ENCODE peak calls at places on chromosomes 2 and 18, in six cellular contexts. One of them, this sample, is unnamed.

GRCh38 chr2:170845343-170845742 is 28.7 kb downstream of the GAD1 start:
- DNase-seq in activated CD4-positive, alpha-beta T cell treated with anti-CD3 and anti-CD28 coated beads, Interleukin-2, amount 50 U/mL, for 1 hour: no peak
- DNase-seq in AG08395: no peak
- DNase-seq in heart left ventricle: no peak
- DNase-seq in left ventricle myocardium superior: no peak
- DNase-seq in SJSA1: no peak
- DNase-seq in this sample: no peak

GRCh38 chr18:73940721-73941120 is 206.9 kb downstream of the FBXO15 start:
- DNase-seq in activated CD4-positive, alpha-beta T cell treated with anti-CD3 and anti-CD28 coated beads, Interleukin-2, amount 50 U/mL, for 1 hour: no peak
- DNase-seq in AG08395: no peak
- DNase-seq in heart left ventricle: no peak
- DNase-seq in left ventricle myocardium superior: no peak
- DNase-seq in SJSA1: no peak
- DNase-seq in this sample: no peak

GRCh38 chr2:40016151-40016885 is 237.3 kb upstream of the THUMPD2 start:
- DNase-seq in activated CD4-positive, alpha-beta T cell treated with anti-CD3 and anti-CD28 coated beads, Interleukin-2, amount 50 U/mL, for 1 hour: no peak
- DNase-seq in AG08395: no peak
- DNase-seq in heart left ventricle: no peak
- DNase-seq in left ventricle myocardium superior: no peak
- DNase-seq in SJSA1: no peak
- DNase-seq in this sample: no peak

GRCh38 chr2:203730076-203730729 is 23.8 kb downstream of the CD28 start:
- DNase-seq in activated CD4-positive, alpha-beta T cell treated with anti-CD3 and anti-CD28 coated beads, Interleukin-2, amount 50 U/mL, for 1 hour: no peak
- DNase-seq in AG08395: peak; percentile 20
- DNase-seq in heart left ventricle: no peak
- DNase-seq in left ventricle myocardium superior: no peak
- DNase-seq in SJSA1: no peak
- DNase-seq in this sample: no peak

GRCh38 chr2:156845806-156846558 is 409.8 kb downstream of the GPD2 start:
- DNase-seq in activated CD4-positive, alpha-beta T cell treated with anti-CD3 and anti-CD28 coated beads, Interleukin-2, amount 50 U/mL, for 1 hour: no peak
- DNase-seq in AG08395: no peak
- DNase-seq in heart left ventricle: no peak
- DNase-seq in left ventricle myocardium superior: no peak
- DNase-seq in SJSA1: peak; percentile 6
- DNase-seq in this sample: no peak

GRCh38 chr18:34729740-34730338 is 19.7 kb downstream of the DTNA start:
- DNase-seq in activated CD4-positive, alpha-beta T cell treated with anti-CD3 and anti-CD28 coated beads, Interleukin-2, amount 50 U/mL, for 1 hour: no peak
- DNase-seq in AG08395: no peak
- DNase-seq in heart left ventricle: no peak
- DNase-seq in left ventricle myocardium superior: no peak
- DNase-seq in SJSA1: no peak
- DNase-seq in this sample: no peak

GRCh38 chr2:36392854-36393253 is 37.3 kb downstream of the CRIM1 start:
- DNase-seq in activated CD4-positive, alpha-beta T cell treated with anti-CD3 and anti-CD28 coated beads, Interleukin-2, amount 50 U/mL, for 1 hour: no peak
- DNase-seq in AG08395: no peak
- DNase-seq in heart left ventricle: no peak
- DNase-seq in left ventricle myocardium superior: no peak
- DNase-seq in SJSA1: no peak
- DNase-seq in this sample: no peak

GRCh38 chr18:67813380-67814028 is 297.0 kb upstream of the DSEL start:
- DNase-seq in activated CD4-positive, alpha-beta T cell treated with anti-CD3 and anti-CD28 coated beads, Interleukin-2, amount 50 U/mL, for 1 hour: no peak
- DNase-seq in AG08395: no peak
- DNase-seq in heart left ventricle: no peak
- DNase-seq in left ventricle myocardium superior: no peak
- DNase-seq in SJSA1: no peak
- DNase-seq in this sample: no peak

GRCh38 chr18:42929857-42930256 is 185.6 kb downstream of the RIT2 start:
- DNase-seq in activated CD4-positive, alpha-beta T cell treated with anti-CD3 and anti-CD28 coated beads, Interleukin-2, amount 50 U/mL, for 1 hour: no peak
- DNase-seq in AG08395: no peak
- DNase-seq in heart left ventricle: no peak
- DNase-seq in left ventricle myocardium superior: no peak
- DNase-seq in SJSA1: no peak
- DNase-seq in this sample: no peak

GRCh38 chr2:238603596-238603995 is 176.9 kb downstream of the ASB1 start:
- DNase-seq in activated CD4-positive, alpha-beta T cell treated with anti-CD3 and anti-CD28 coated beads, Interleukin-2, amount 50 U/mL, for 1 hour: no peak
- DNase-seq in AG08395: no peak
- DNase-seq in heart left ventricle: no peak
- DNase-seq in left ventricle myocardium superior: no peak
- DNase-seq in SJSA1: no peak
- DNase-seq in this sample: no peak

GRCh38 chr2:206011018-206011614 is 74.9 kb downstream of the INO80D start:
- DNase-seq in activated CD4-positive, alpha-beta T cell treated with anti-CD3 and anti-CD28 coated beads, Interleukin-2, amount 50 U/mL, for 1 hour: no peak
- DNase-seq in AG08395: no peak
- DNase-seq in heart left ventricle: no peak
- DNase-seq in left ventricle myocardium superior: no peak
- DNase-seq in SJSA1: no peak
- DNase-seq in this sample: no peak

GRCh38 chr18:48902023-48902855 is 48.5 kb downstream of the SMAD7 start:
- DNase-seq in activated CD4-positive, alpha-beta T cell treated with anti-CD3 and anti-CD28 coated beads, Interleukin-2, amount 50 U/mL, for 1 hour: no peak
- DNase-seq in AG08395: peak; percentile 94
- DNase-seq in heart left ventricle: peak; percentile 95
- DNase-seq in left ventricle myocardium superior: peak; percentile 91
- DNase-seq in SJSA1: peak; percentile 97
- DNase-seq in this sample: peak; percentile 80

GRCh38 chr2:161136696-161137324 is 23.4 kb upstream of the TANK start:
- DNase-seq in activated CD4-positive, alpha-beta T cell treated with anti-CD3 and anti-CD28 coated beads, Interleukin-2, amount 50 U/mL, for 1 hour: no peak
- DNase-seq in AG08395: peak; percentile 10
- DNase-seq in heart left ventricle: no peak
- DNase-seq in left ventricle myocardium superior: no peak
- DNase-seq in SJSA1: peak; percentile 79
- DNase-seq in this sample: peak; percentile 62

GRCh38 chr18:21112140-21112473 is 494 bp upstream of the ROCK1 start:
- DNase-seq in activated CD4-positive, alpha-beta T cell treated with anti-CD3 and anti-CD28 coated beads, Interleukin-2, amount 50 U/mL, for 1 hour: peak; percentile 35
- DNase-seq in AG08395: no peak
- DNase-seq in heart left ventricle: no peak
- DNase-seq in left ventricle myocardium superior: peak; percentile 77
- DNase-seq in SJSA1: no peak
- DNase-seq in this sample: no peak

GRCh38 chr2:239215136-239215925 is 185.5 kb downstream of the HDAC4 start:
- DNase-seq in activated CD4-positive, alpha-beta T cell treated with anti-CD3 and anti-CD28 coated beads, Interleukin-2, amount 50 U/mL, for 1 hour: no peak
- DNase-seq in AG08395: no peak
- DNase-seq in heart left ventricle: no peak
- DNase-seq in left ventricle myocardium superior: peak; percentile 31
- DNase-seq in SJSA1: no peak
- DNase-seq in this sample: no peak

GRCh38 chr2:10272464-10272863 is 30.2 kb upstream of the HPCAL1 start:
- DNase-seq in activated CD4-positive, alpha-beta T cell treated with anti-CD3 and anti-CD28 coated beads, Interleukin-2, amount 50 U/mL, for 1 hour: no peak
- DNase-seq in AG08395: no peak
- DNase-seq in heart left ventricle: no peak
- DNase-seq in left ventricle myocardium superior: no peak
- DNase-seq in SJSA1: no peak
- DNase-seq in this sample: peak; percentile 8

GRCh38 chr2:180840641-180841040 is 139.8 kb upstream of the UBE2E3 start:
- DNase-seq in activated CD4-positive, alpha-beta T cell treated with anti-CD3 and anti-CD28 coated beads, Interleukin-2, amount 50 U/mL, for 1 hour: no peak
- DNase-seq in AG08395: no peak
- DNase-seq in heart left ventricle: no peak
- DNase-seq in left ventricle myocardium superior: no peak
- DNase-seq in SJSA1: no peak
- DNase-seq in this sample: no peak

GRCh38 chr2:1654696-1655374 is 89.5 kb downstream of the PXDN start:
- DNase-seq in activated CD4-positive, alpha-beta T cell treated with anti-CD3 and anti-CD28 coated beads, Interleukin-2, amount 50 U/mL, for 1 hour: no peak
- DNase-seq in AG08395: peak; percentile 14
- DNase-seq in heart left ventricle: no peak
- DNase-seq in left ventricle myocardium superior: no peak
- DNase-seq in SJSA1: peak; percentile 80
- DNase-seq in this sample: no peak

GRCh38 chr18:77857926-77858325 is 608.3 kb downstream of the GALR1 start:
- DNase-seq in activated CD4-positive, alpha-beta T cell treated with anti-CD3 and anti-CD28 coated beads, Interleukin-2, amount 50 U/mL, for 1 hour: no peak
- DNase-seq in AG08395: no peak
- DNase-seq in heart left ventricle: no peak
- DNase-seq in left ventricle myocardium superior: no peak
- DNase-seq in SJSA1: no peak
- DNase-seq in this sample: no peak

GRCh38 chr2:218396688-218397501 is 2.8 kb upstream of the CTDSP1 start:
- DNase-seq in activated CD4-positive, alpha-beta T cell treated with anti-CD3 and anti-CD28 coated beads, Interleukin-2, amount 50 U/mL, for 1 hour: peak; percentile 75
- DNase-seq in AG08395: peak; percentile 26
- DNase-seq in heart left ventricle: peak; percentile 91
- DNase-seq in left ventricle myocardium superior: peak; percentile 87
- DNase-seq in SJSA1: no peak
- DNase-seq in this sample: peak; percentile 76

GRCh38 chr2:170354409-170354808 is 176.5 kb downstream of the MYO3B start:
- DNase-seq in activated CD4-positive, alpha-beta T cell treated with anti-CD3 and anti-CD28 coated beads, Interleukin-2, amount 50 U/mL, for 1 hour: no peak
- DNase-seq in AG08395: no peak
- DNase-seq in heart left ventricle: no peak
- DNase-seq in left ventricle myocardium superior: no peak
- DNase-seq in SJSA1: no peak
- DNase-seq in this sample: no peak

GRCh38 chr2:5459041-5459440 is 233.1 kb upstream of the SOX11 start:
- DNase-seq in activated CD4-positive, alpha-beta T cell treated with anti-CD3 and anti-CD28 coated beads, Interleukin-2, amount 50 U/mL, for 1 hour: no peak
- DNase-seq in AG08395: no peak
- DNase-seq in heart left ventricle: no peak
- DNase-seq in left ventricle myocardium superior: no peak
- DNase-seq in SJSA1: no peak
- DNase-seq in this sample: no peak

GRCh38 chr2:109702250-109702985 is 88.3 kb downstream of the SOWAHC start:
- DNase-seq in activated CD4-positive, alpha-beta T cell treated with anti-CD3 and anti-CD28 coated beads, Interleukin-2, amount 50 U/mL, for 1 hour: no peak
- DNase-seq in AG08395: peak; percentile 59
- DNase-seq in heart left ventricle: no peak
- DNase-seq in left ventricle myocardium superior: no peak
- DNase-seq in SJSA1: peak; percentile 76
- DNase-seq in this sample: no peak

GRCh38 chr2:224034027-224034426 is 5.1 kb downstream of the SERPINE2 start:
- DNase-seq in activated CD4-positive, alpha-beta T cell treated with anti-CD3 and anti-CD28 coated beads, Interleukin-2, amount 50 U/mL, for 1 hour: no peak
- DNase-seq in AG08395: no peak
- DNase-seq in heart left ventricle: no peak
- DNase-seq in left ventricle myocardium superior: no peak
- DNase-seq in SJSA1: no peak
- DNase-seq in this sample: no peak

GRCh38 chr2:175207741-175208438 is 26.4 kb upstream of the ATP5MC3 start:
- DNase-seq in activated CD4-positive, alpha-beta T cell treated with anti-CD3 and anti-CD28 coated beads, Interleukin-2, amount 50 U/mL, for 1 hour: no peak
- DNase-seq in AG08395: no peak
- DNase-seq in heart left ventricle: peak; percentile 69
- DNase-seq in left ventricle myocardium superior: peak; percentile 80
- DNase-seq in SJSA1: no peak
- DNase-seq in this sample: no peak

GRCh38 chr2:7015007-7015950 is 98.1 kb downstream of the RNF144A start:
- DNase-seq in activated CD4-positive, alpha-beta T cell treated with anti-CD3 and anti-CD28 coated beads, Interleukin-2, amount 50 U/mL, for 1 hour: no peak
- DNase-seq in AG08395: no peak
- DNase-seq in heart left ventricle: no peak
- DNase-seq in left ventricle myocardium superior: no peak
- DNase-seq in SJSA1: no peak
- DNase-seq in this sample: no peak

GRCh38 chr2:176494949-176495353 is 225.7 kb downstream of the MTX2 start:
- DNase-seq in activated CD4-positive, alpha-beta T cell treated with anti-CD3 and anti-CD28 coated beads, Interleukin-2, amount 50 U/mL, for 1 hour: no peak
- DNase-seq in AG08395: no peak
- DNase-seq in heart left ventricle: peak; percentile 58
- DNase-seq in left ventricle myocardium superior: peak; percentile 72
- DNase-seq in SJSA1: no peak
- DNase-seq in this sample: no peak

GRCh38 chr2:176496756-176497155 is 227.5 kb downstream of the MTX2 start:
- DNase-seq in activated CD4-positive, alpha-beta T cell treated with anti-CD3 and anti-CD28 coated beads, Interleukin-2, amount 50 U/mL, for 1 hour: no peak
- DNase-seq in AG08395: no peak
- DNase-seq in heart left ventricle: no peak
- DNase-seq in left ventricle myocardium superior: no peak
- DNase-seq in SJSA1: peak; percentile 20
- DNase-seq in this sample: no peak

GRCh38 chr2:39618736-39619135 is 47.0 kb upstream of the TMEM178A start:
- DNase-seq in activated CD4-positive, alpha-beta T cell treated with anti-CD3 and anti-CD28 coated beads, Interleukin-2, amount 50 U/mL, for 1 hour: no peak
- DNase-seq in AG08395: no peak
- DNase-seq in heart left ventricle: no peak
- DNase-seq in left ventricle myocardium superior: no peak
- DNase-seq in SJSA1: no peak
- DNase-seq in this sample: no peak

GRCh38 chr2:28801726-28802125 is 8.9 kb upstream of the SPDYA start:
- DNase-seq in activated CD4-positive, alpha-beta T cell treated with anti-CD3 and anti-CD28 coated beads, Interleukin-2, amount 50 U/mL, for 1 hour: no peak
- DNase-seq in AG08395: peak; percentile 12
- DNase-seq in heart left ventricle: no peak
- DNase-seq in left ventricle myocardium superior: no peak
- DNase-seq in SJSA1: no peak
- DNase-seq in this sample: no peak

GRCh38 chr2:59532808-59533207 is 1020.6 kb downstream of the BCL11A start:
- DNase-seq in activated CD4-positive, alpha-beta T cell treated with anti-CD3 and anti-CD28 coated beads, Interleukin-2, amount 50 U/mL, for 1 hour: no peak
- DNase-seq in AG08395: no peak
- DNase-seq in heart left ventricle: no peak
- DNase-seq in left ventricle myocardium superior: no peak
- DNase-seq in SJSA1: no peak
- DNase-seq in this sample: no peak

GRCh38 chr2:169110919-169111318 is 41.6 kb downstream of the DHRS9 start:
- DNase-seq in activated CD4-positive, alpha-beta T cell treated with anti-CD3 and anti-CD28 coated beads, Interleukin-2, amount 50 U/mL, for 1 hour: no peak
- DNase-seq in AG08395: no peak
- DNase-seq in heart left ventricle: no peak
- DNase-seq in left ventricle myocardium superior: no peak
- DNase-seq in SJSA1: no peak
- DNase-seq in this sample: no peak

GRCh38 chr2:220981926-220982325 is 590.2 kb downstream of the EPHA4 start:
- DNase-seq in activated CD4-positive, alpha-beta T cell treated with anti-CD3 and anti-CD28 coated beads, Interleukin-2, amount 50 U/mL, for 1 hour: no peak
- DNase-seq in AG08395: no peak
- DNase-seq in heart left ventricle: no peak
- DNase-seq in left ventricle myocardium superior: no peak
- DNase-seq in SJSA1: no peak
- DNase-seq in this sample: no peak

GRCh38 chr2:47842846-47843245 is 59.9 kb downstream of the MSH6 start:
- DNase-seq in activated CD4-positive, alpha-beta T cell treated with anti-CD3 and anti-CD28 coated beads, Interleukin-2, amount 50 U/mL, for 1 hour: no peak
- DNase-seq in AG08395: no peak
- DNase-seq in heart left ventricle: no peak
- DNase-seq in left ventricle myocardium superior: no peak
- DNase-seq in SJSA1: no peak
- DNase-seq in this sample: no peak

GRCh38 chr2:96167407-96168013 is 22.3 kb upstream of the DUSP2 start:
- DNase-seq in activated CD4-positive, alpha-beta T cell treated with anti-CD3 and anti-CD28 coated beads, Interleukin-2, amount 50 U/mL, for 1 hour: no peak
- DNase-seq in AG08395: no peak
- DNase-seq in heart left ventricle: no peak
- DNase-seq in left ventricle myocardium superior: no peak
- DNase-seq in SJSA1: no peak
- DNase-seq in this sample: no peak